ENCODE peak calls at places on chromosomes 3 and 15, in seven cellular contexts. Z, F, H, X, R, U and S are unnamed samples.

GRCh38 chr15:78667578-78668236 is 26.7 kb upstream of the CHRNB4 start:
- DNase-seq in H (peak), U (no peak), X (no peak), R (no peak), Z (no peak), F (no peak), S (no peak)

GRCh38 chr15:79060175-79060574 is 30.4 kb downstream of the RASGRF1 start:
- DNase-seq in F (no peak), X (no peak), R (no peak), U (no peak), H (no peak), Z (no peak), S (no peak)

GRCh38 chr3:44795197-44795596 is 33.6 kb downstream of the KIF15 start:
- DNase-seq in R (no peak), H (no peak), X (no peak), F (no peak), U (peak), Z (no peak), S (no peak)

GRCh38 chr3:77039606-77040553 is at the start of gene ROBO2:
- DNase-seq in Z (peak), F (peak), X (no peak), U (peak), R (no peak), H (no peak), S (no peak)

GRCh38 chr3:154749514-154749913 is 319.5 kb upstream of the GPR149 start:
- DNase-seq in H (no peak), X (no peak), R (no peak), Z (peak), F (no peak), U (no peak), S (no peak)

GRCh38 chr3:21825684-21826083 is 74.7 kb upstream of the ZNF385D start:
- DNase-seq in F (no peak), R (no peak), X (no peak), H (no peak), Z (no peak), U (peak), S (no peak)

GRCh38 chr15:78991879-78992278 is 47.0 kb upstream of the CTSH start:
- DNase-seq in X (no peak), F (no peak), U (no peak), Z (no peak), H (no peak), R (no peak), S (no peak)

GRCh38 chr15:100060276-100060926 is 281.4 kb downstream of the ADAMTS17 start:
- DNase-seq in U (no peak), F (no peak), H (no peak), X (no peak), Z (no peak), R (no peak), S (no peak)

GRCh38 chr3:163951397-163951987 is 1126.8 kb downstream of the SI start:
- DNase-seq in H (peak), R (no peak), Z (no peak), U (no peak), X (no peak), F (peak), S (no peak)

GRCh38 chr3:114242947-114243346 is 5.6 kb upstream of the ZNF80 start:
- DNase-seq in Z (no peak), U (no peak), F (no peak), H (no peak), R (peak), X (peak), S (peak)

GRCh38 chr3:101932326-101933108 is 83.2 kb downstream of the NFKBIZ start:
- DNase-seq in X (no peak), F (no peak), Z (no peak), H (no peak), R (no peak), U (no peak), S (no peak)

GRCh38 chr3:189947948-189948723 is 172.6 kb downstream of the P3H2 start:
- DNase-seq in U (no peak), H (no peak), X (peak), Z (no peak), F (no peak), R (no peak), S (no peak)

GRCh38 chr3:74273091-74273490 is 341.4 kb downstream of the CNTN3 start:
- DNase-seq in X (no peak), Z (no peak), H (no peak), F (no peak), U (no peak), R (no peak), S (no peak)

GRCh38 chr3:102112706-102113230 is 263.5 kb downstream of the NFKBIZ start:
- DNase-seq in F (no peak), U (no peak), H (no peak), R (no peak), Z (no peak), X (no peak), S (no peak)

GRCh38 chr15:52331490-52332240 is 36.1 kb upstream of the MYO5C start:
- DNase-seq in R (peak), H (peak), F (peak), Z (peak), U (no peak), X (peak), S (peak)

GRCh38 chr15:64693134-64693533 is 82.3 kb downstream of the RBPMS2 start:
- DNase-seq in F (no peak), U (no peak), Z (no peak), R (no peak), H (peak), X (no peak), S (no peak)

GRCh38 chr3:170695486-170696069 is 109.7 kb upstream of the SLC7A14 start:
- DNase-seq in Z (no peak), X (no peak), U (no peak), R (no peak), H (no peak), F (no peak), S (no peak)

GRCh38 chr15:50883903-50884302 is 24.6 kb upstream of the AP4E1 start:
- DNase-seq in H (no peak), R (no peak), F (no peak), U (no peak), Z (peak), X (peak), S (no peak)

DNA sequence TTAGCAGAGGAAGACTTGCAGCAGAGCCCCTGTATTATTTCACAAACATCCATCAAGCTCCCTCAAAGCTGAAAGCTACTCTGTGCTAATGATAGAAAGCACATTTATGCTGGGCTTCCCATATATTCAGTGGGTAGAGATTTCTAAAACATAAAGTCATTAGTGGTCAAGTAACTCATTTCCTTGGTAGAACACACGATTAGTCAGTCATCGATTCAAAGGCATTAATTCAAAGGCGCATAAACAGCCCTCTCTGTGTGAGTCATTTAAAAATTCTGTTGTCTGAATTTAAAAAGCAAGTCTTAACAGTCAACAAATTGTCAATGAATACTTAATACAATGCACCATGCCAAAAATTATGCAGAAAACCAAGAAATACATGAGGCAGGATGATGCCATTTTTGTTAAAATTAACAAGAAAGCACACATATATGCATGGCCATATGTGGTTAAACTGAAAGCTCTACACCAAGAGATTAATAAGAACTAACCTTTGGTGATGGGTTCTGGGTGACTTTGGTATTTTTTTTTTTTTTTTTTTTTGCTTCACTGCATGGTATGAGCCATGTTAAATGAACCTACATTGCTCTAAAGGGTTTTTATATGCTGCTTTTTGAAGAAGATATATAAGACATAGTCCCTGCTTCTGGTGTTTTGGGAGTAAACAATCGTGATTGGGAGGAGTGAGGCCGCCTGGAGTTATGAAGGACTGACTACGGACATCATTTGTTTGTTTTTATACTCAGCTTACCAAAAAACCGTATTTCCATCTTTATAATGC is 61.7 kb downstream of the LDHAL6B start:
- DNase-seq in R (no peak), X (no peak), U (no peak), Z (no peak), F (no peak), H (no peak), S (no peak)
- TF ChIP-seq TAF1 in R (no peak), X (no peak), U (no peak), Z (no peak), F (no peak), H (no peak), S (no peak)

GRCh38 chr15:74395319-74396145 is 28.1 kb upstream of the CYP11A1 start:
- DNase-seq in U (no peak), H (no peak), R (no peak), F (no peak), Z (no peak), X (no peak), S (no peak)

GRCh38 chr15:74396146-74396438 is 28.6 kb upstream of the CYP11A1 start:
- DNase-seq in R (no peak), F (no peak), H (no peak), U (no peak), X (no peak), Z (no peak), S (no peak)

GRCh38 chr15:74398183-74398582 is 30.7 kb upstream of the CYP11A1 start:
- DNase-seq in Z (no peak), X (no peak), R (no peak), U (no peak), H (no peak), F (no peak), S (no peak)

GRCh38 chr15:74397239-74398068 is 30.0 kb upstream of the CYP11A1 start:
- DNase-seq in R (no peak), X (peak), F (no peak), Z (no peak), H (no peak), U (no peak), S (no peak)

DNA sequence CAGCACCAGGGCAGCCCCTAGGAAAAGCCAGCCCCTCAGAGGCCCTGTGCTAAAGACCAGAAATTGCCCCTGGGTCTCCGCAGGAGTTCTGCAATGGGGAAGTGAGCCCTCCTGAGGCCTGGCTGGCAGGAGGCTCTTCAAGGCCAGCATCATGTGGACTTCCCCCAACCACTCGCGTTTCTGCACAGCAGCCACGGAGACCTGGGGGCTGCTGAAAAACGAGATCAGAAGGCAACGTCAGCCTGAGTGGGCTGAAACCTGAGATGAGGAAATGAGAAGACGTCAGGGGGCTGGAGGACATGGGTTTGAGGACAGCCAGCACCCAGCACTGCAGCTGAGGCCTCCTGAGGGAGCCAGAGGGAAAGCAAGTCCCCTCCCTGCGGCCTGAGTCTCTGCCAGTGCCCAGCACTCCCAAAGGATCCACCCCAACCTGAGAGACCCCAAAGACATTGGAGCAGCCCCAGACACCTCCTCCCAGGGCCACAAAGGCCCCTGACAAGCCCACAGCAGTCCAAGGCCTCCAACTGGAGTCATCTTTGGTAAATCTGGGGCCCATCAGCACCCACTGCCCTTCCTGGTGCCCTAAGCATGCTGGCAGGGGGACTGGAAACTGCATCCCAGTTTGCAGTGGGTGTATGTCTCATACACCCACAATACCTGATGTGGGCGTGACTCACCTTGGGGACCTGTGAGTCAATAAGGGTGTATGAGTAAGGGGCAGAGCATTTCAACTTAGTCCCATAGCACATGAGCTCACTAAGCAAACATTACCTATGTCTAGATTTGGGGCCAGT is 29.2 kb upstream of the CYP11A1 start:
- DNase-seq in X (peak), F (no peak), R (peak), U (no peak), Z (no peak), H (peak), S (no peak)
- TF ChIP-seq POLR2AphosphoS5 in X (peak), F (no peak), R (peak), U (no peak), Z (no peak), H (no peak), S (peak)

DNA sequence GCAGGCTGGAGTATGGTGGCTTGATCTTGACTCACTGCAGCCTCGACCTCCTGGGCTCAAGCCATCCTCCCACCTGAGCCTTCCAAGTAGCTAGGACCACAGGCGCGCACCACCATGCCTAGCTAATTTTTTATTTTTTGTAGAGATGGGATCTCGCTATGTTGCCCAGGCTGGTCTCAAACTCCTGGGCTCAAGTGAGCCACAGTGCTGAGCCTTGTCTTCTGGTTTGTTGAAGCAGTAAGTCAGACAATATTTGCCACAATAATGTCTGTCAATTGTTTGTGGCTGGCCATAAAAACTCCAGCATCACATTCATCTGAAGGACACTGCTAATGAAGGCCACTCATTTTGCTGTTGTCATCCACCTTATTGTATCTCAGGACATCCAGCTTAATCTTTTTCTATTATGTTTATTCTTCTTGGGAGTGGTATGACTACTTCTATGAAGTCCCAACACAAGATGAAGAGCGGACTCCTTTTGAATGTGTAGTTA is 185.9 kb downstream of the FNDC3B start:
- DNase-seq in H (no peak), X (no peak), U (no peak), R (no peak), F (no peak), Z (no peak), S (no peak)
- TF ChIP-seq TAF1 in H (no peak), X (no peak), U (no peak), R (no peak), F (no peak), Z (no peak), S (no peak)

GRCh38 chr3:72296477-72297111 is 511.6 kb upstream of the PROK2 start:
- DNase-seq in U (no peak), Z (no peak), F (no peak), H (no peak), R (no peak), X (no peak), S (no peak)
- TF ChIP-seq POLR2AphosphoS5 in U (no peak), Z (no peak), F (no peak), H (no peak), R (no peak), X (no peak), S (no peak)